ENCODE peak calls at places on chromosomes 7 and 10, in six cellular contexts. N is epithelial cell of esophagus, X is globus pallidus, E is HL-60, J is nucleus accumbens, Z is WTC11. W is an unnamed sample.

GRCh38 chr7:44307905-44308740 is 17.3 kb downstream of the CAMK2B start:
- DNase-seq in N (peak; percentile 94), J (no peak), E (no peak), Z (no peak), X (no peak), W (peak; percentile 95)

GRCh38 chr10:89563861-89564478 is 28.6 kb upstream of the SLC16A12 start:
- DNase-seq in J (no peak), N (peak; percentile 71), Z (no peak), X (peak; percentile 33), E (peak; percentile 6), W (no peak)

GRCh38 chr10:105024184-105024583 is 383.1 kb downstream of the SORCS3 start:
- DNase-seq in X (no peak), N (no peak), Z (no peak), J (no peak), E (no peak), W (no peak)

GRCh38 chr10:11824825-11825224 is 1.7 kb downstream of the PROSER2 start:
- DNase-seq in J (no peak), E (no peak), N (peak; percentile 54), X (no peak), Z (no peak), W (no peak)

GRCh38 chr10:33453081-33453850 is 118.8 kb upstream of the NRP1 start:
- DNase-seq in X (no peak), N (peak; percentile 86), Z (no peak), E (no peak), J (no peak), W (peak; percentile 91)

GRCh38 chr10:97534746-97535367 is 36.1 kb downstream of the UBTD1 start:
- DNase-seq in Z (peak; percentile 68), X (peak; percentile 77), N (peak; percentile 58), E (no peak), J (peak; percentile 22), W (no peak)

GRCh38 chr10:290026-290725 is 154.9 kb downstream of the ZMYND11 start:
- DNase-seq in Z (no peak), N (no peak), E (no peak), X (no peak), J (no peak), W (no peak)

GRCh38 chr10:71161429-71161828 is 50.9 kb upstream of the UNC5B start:
- DNase-seq in X (no peak), E (no peak), N (peak; percentile 52), J (no peak), Z (no peak), W (peak; percentile 6)

GRCh38 chr10:81838950-81839349 is 36.0 kb upstream of the NRG3 start:
- DNase-seq in N (peak; percentile 1), J (no peak), Z (peak; percentile 38), E (no peak), X (no peak), W (no peak)

GRCh38 chr7:157480651-157481050 is 143.8 kb downstream of the DNAJB6 start:
- DNase-seq in E (no peak), J (no peak), X (no peak), Z (no peak), N (no peak), W (no peak)

GRCh38 chr10:35074266-35074665 is 15.9 kb downstream of the CUL2 start:
- DNase-seq in X (no peak), N (peak; percentile 25), J (no peak), Z (no peak), E (no peak), W (peak; percentile 27)

GRCh38 chr7:31939076-31939475 is 131.1 kb downstream of the PDE1C start:
- DNase-seq in J (no peak), E (no peak), Z (no peak), X (no peak), N (no peak), W (no peak)

GRCh38 chr7:159004411-159004810 is 140.3 kb downstream of the VIPR2 start:
- DNase-seq in J (no peak), X (no peak), Z (no peak), N (no peak), E (no peak), W (no peak)

GRCh38 chr10:35276918-35277317 is 59.4 kb upstream of the CCNY start:
- DNase-seq in X (no peak), E (no peak), Z (no peak), J (no peak), N (no peak), W (no peak)

GRCh38 chr7:43522406-43523156 is 60.3 kb upstream of the STK17A start:
- DNase-seq in E (no peak), X (no peak), N (peak; percentile 98), J (no peak), Z (no peak), W (peak; percentile 99)

GRCh38 chr10:81873932-81874816 is 820 bp upstream of the NRG3 start:
- DNase-seq in J (peak; percentile 57), E (no peak), X (no peak), N (peak; percentile 44), Z (peak; percentile 89), W (no peak)

GRCh38 chr7:128407751-128408708 is 1.8 kb downstream of the IMPDH1 start:
- DNase-seq in Z (no peak), X (no peak), J (no peak), N (no peak), E (no peak), W (no peak)

GRCh38 chr7:139582130-139582650 is 58.7 kb downstream of the CLEC2L start:
- DNase-seq in X (no peak), E (no peak), Z (no peak), N (no peak), J (no peak), W (no peak)

GRCh38 chr7:98357751-98358161 is 43.1 kb downstream of the BAIAP2L1 start:
- DNase-seq in N (peak; percentile 27), X (no peak), J (no peak), Z (no peak), E (no peak), W (no peak)

GRCh38 chr10:58064714-58065528 is 202.8 kb downstream of the IPMK start:
- DNase-seq in Z (peak; percentile 25), X (peak; percentile 51), E (peak; percentile 1), J (peak; percentile 6), N (peak; percentile 57), W (no peak)

GRCh38 chr7:100865971-100866720 is 1.0 kb upstream of the TRIP6 start:
- DNase-seq in J (peak; percentile 83), N (peak; percentile 71), X (peak; percentile 84), Z (no peak), E (no peak), W (peak; percentile 77)

GRCh38 chr10:73655990-73656298 is at the start of gene SYNPO2L:
- DNase-seq in N (no peak), E (no peak), J (no peak), X (no peak), Z (no peak), W (no peak)

GRCh38 chr7:142375710-142376313 is 118.0 kb upstream of the PRSS58 start:
- DNase-seq in N (peak; percentile 97), X (no peak), J (no peak), E (peak; percentile 46), Z (peak; percentile 81), W (peak; percentile 85)

GRCh38 chr10:65501259-65501658 is 1424.6 kb upstream of the LRRTM3 start:
- DNase-seq in N (peak; percentile 5), E (no peak), X (no peak), J (no peak), Z (no peak), W (no peak)

GRCh38 chr7:125878235-125878928 is 948.8 kb upstream of the POT1 start:
- DNase-seq in N (no peak), J (no peak), E (no peak), X (no peak), Z (no peak), W (no peak)

GRCh38 chr10:110744767-110745166 is 100.6 kb downstream of the RBM20 start:
- DNase-seq in J (no peak), Z (no peak), E (no peak), N (no peak), X (no peak), W (no peak)

W was measured in foreskin keratinocyte.